ENCODE peak calls at places on chromosomes 3 and 15, in six cellular contexts. Z is left lung, T is HCT116, C is Peyer's patch, G is fibroblast of lung, X is transverse colon. N is an unnamed sample.

GRCh38 chr3:156781310-156782230 is 44.6 kb upstream of the LEKR1 start:
- DNase-seq in C (no peak), T (no peak), X (no peak), Z (no peak), G (peak; percentile 73), N (no peak)

GRCh38 chr3:147737411-147737810 is 328.2 kb downstream of the ZIC1 start:
- DNase-seq in X (no peak), T (no peak), Z (no peak), G (no peak), C (no peak), N (no peak)

GRCh38 chr3:152300029-152300764 is 31.5 kb downstream of the MBNL1 start:
- DNase-seq in G (no peak), C (no peak), X (no peak), Z (no peak), T (no peak), N (no peak)

GRCh38 chr3:170712336-170712735 is 126.5 kb upstream of the SLC7A14 start:
- DNase-seq in T (no peak), Z (no peak), C (no peak), X (no peak), G (peak; percentile 63), N (no peak)

GRCh38 chr3:182244222-182244971 is 532.7 kb downstream of the SOX2 start:
- DNase-seq in C (no peak), G (no peak), T (no peak), Z (no peak), X (no peak), N (no peak)

GRCh38 chr15:68497206-68497910 is 65.4 kb upstream of the ITGA11 start:
- DNase-seq in G (peak; percentile 81), Z (no peak), C (no peak), X (no peak), T (no peak), N (no peak)

GRCh38 chr3:69739204-69740102 is at the start of gene MITF:
- DNase-seq in C (peak; percentile 89), X (peak; percentile 89), Z (peak; percentile 93), G (peak; percentile 87), T (peak; percentile 53), N (peak; percentile 86)

GRCh38 chr3:43872301-43872700 is 181.6 kb downstream of the ABHD5 start:
- DNase-seq in C (no peak), X (no peak), Z (no peak), G (peak; percentile 90), T (no peak), N (no peak)

GRCh38 chr3:188827593-188827992 is 344.2 kb upstream of the TPRG1 start:
- DNase-seq in X (no peak), Z (no peak), T (no peak), G (peak; percentile 50), C (no peak), N (no peak)

GRCh38 chr3:161163297-161163696 is 57.8 kb upstream of the NMD3 start:
- DNase-seq in T (peak; percentile 79), C (no peak), G (peak; percentile 99), X (no peak), Z (no peak), N (no peak)

GRCh38 chr3:168581718-168582332 is 486.1 kb upstream of the GOLIM4 start:
- DNase-seq in C (no peak), X (no peak), G (no peak), Z (no peak), T (no peak), N (no peak)

GRCh38 chr3:57974796-57975388 is 33.3 kb upstream of the FLNB start:
- DNase-seq in C (no peak), Z (no peak), T (peak; percentile 83), X (no peak), G (peak; percentile 99), N (no peak)

GRCh38 chr3:160437083-160437455 is 12.5 kb downstream of the TRIM59 start:
- DNase-seq in G (no peak), C (no peak), T (no peak), X (no peak), Z (no peak), N (no peak)

GRCh38 chr3:43477600-43477999 is 144.2 kb downstream of the ANO10 start:
- DNase-seq in Z (no peak), G (no peak), X (peak; percentile 13), T (no peak), C (no peak), N (no peak)

GRCh38 chr3:139653582-139653981 is 24.2 kb downstream of the NMNAT3 start:
- DNase-seq in T (no peak), Z (no peak), X (no peak), G (no peak), C (no peak), N (no peak)

GRCh38 chr15:78282324-78282723 is 17.1 kb downstream of the SKIC8 start:
- DNase-seq in G (peak; percentile 34), X (no peak), Z (no peak), T (no peak), C (no peak), N (no peak)

GRCh38 chr3:11173828-11174465 is 19.7 kb downstream of the HRH1 start:
- DNase-seq in Z (no peak), T (no peak), X (no peak), G (no peak), C (no peak), N (no peak)

GRCh38 chr3:48222616-48223513 is at the start of gene CAMP:
- DNase-seq in T (no peak), C (no peak), G (peak; percentile 27), Z (peak; percentile 87), X (peak; percentile 54), N (no peak)

GRCh38 chr15:34147371-34148140 is 45.7 kb downstream of the PGBD4 start:
- DNase-seq in T (no peak), Z (no peak), C (no peak), G (peak; percentile 71), X (no peak), N (no peak)

GRCh38 chr3:161500057-161500836 is 3.6 kb downstream of the OTOL1 start:
- DNase-seq in Z (no peak), X (no peak), C (no peak), G (peak; percentile 2), T (no peak), N (no peak)

GRCh38 chr15:80818996-80819395 is 39.8 kb downstream of the CEMIP start:
- DNase-seq in T (no peak), X (no peak), Z (no peak), C (no peak), G (no peak), N (no peak)
- H3K4me1 ChIP-seq in T (no peaks in the 10 kb centered on the region), X (no peaks in the 10 kb centered on the region), Z (no peaks in the 10 kb centered on the region), C (peaks cover 4% of the 10 kb centered on the region), G (no peaks in the 10 kb centered on the region), N (no peaks in the 10 kb centered on the region)

GRCh38 chr3:186413615-186414415 is 51.8 kb upstream of the DGKG start:
- DNase-seq in C (no peak), X (peak; percentile 38), G (peak; percentile 15), T (no peak), Z (peak; percentile 43), N (peak; percentile 75)
- H3K4me3 ChIP-seq in C (peak overlapping the region; percentile 30), X (no peak overlapping the region), G (no peak overlapping the region), T (peak overlapping the region; percentile 51), Z (peak overlapping the region; percentile 24), N (peak overlapping the region; percentile 44)

DNA sequence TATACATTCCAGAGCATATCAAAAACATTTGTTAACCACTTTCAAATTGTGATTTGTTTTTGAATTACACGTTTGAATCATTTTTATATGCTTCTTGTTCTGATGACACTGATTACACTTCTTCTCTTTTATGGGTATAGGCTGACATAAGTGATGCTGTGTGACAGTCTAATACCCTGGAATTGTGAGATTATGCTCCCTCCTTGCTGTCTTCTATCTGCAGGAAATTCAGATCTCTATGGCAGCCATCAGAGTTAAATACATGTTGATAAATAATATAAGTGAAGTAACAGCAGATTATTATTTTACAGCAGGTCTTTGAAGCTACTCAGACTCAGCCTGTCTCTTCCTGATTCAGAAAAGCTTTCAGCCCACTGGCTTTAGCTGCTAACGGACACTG is 248.9 kb downstream of the ZMAT3 start:
- DNase-seq in G (no peak), X (no peak), T (no peak), Z (no peak), C (no peak), N (no peak)
- H3K27ac ChIP-seq in G (no peak overlapping the region), X (peak overlapping the region; percentile 42), T (no peak overlapping the region), Z (no peak overlapping the region), C (no peak overlapping the region), N (no peak overlapping the region)

DNA sequence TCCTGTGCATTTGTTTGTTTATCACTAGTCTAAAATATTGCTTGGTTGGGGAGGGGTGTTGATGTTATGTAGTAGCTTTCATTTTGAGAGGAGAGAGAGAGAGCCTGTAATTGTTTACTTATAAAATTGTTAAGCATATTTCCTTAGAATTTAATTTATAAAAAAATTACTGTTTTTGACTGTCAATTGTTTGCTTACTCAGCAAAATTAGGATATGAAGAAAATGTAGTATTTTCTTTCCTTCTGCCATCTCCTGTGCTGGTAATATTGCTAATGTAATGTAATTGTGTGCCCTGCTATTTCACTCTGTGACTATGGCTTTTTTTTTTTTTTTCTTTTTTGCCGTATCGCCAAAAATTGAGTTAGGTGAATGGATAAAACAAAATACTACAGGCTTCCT is 3.5 kb downstream of the U2SURP start:
- DNase-seq in Z (no peak), G (no peak), X (no peak), C (no peak), T (no peak), N (no peak)
- H3K4me1 ChIP-seq in Z (peaks cover 14% of the 10 kb centered on the region), G (peaks cover 2% of the 10 kb centered on the region), X (peaks cover 20% of the 10 kb centered on the region), C (peaks cover 20% of the 10 kb centered on the region), T (peaks cover 13% of the 10 kb centered on the region), N (no peaks in the 10 kb centered on the region)

GRCh38 chr3:180000500-180000899 is 36.2 kb downstream of the PEX5L start:
- DNase-seq in T (no peak), C (no peak), X (no peak), Z (no peak), G (no peak), N (no peak)
- H3K4me3 ChIP-seq in T (no peak overlapping the region), C (no peak overlapping the region), X (no peak overlapping the region), Z (no peak overlapping the region), G (no peak overlapping the region), N (no peak overlapping the region)

GRCh38 chr15:93870583-93870982 is 360.8 kb upstream of the MCTP2 start:
- DNase-seq in T (no peak), G (no peak), X (no peak), Z (no peak), C (no peak), N (no peak)

GRCh38 chr15:93862791-93863190 is 368.6 kb upstream of the MCTP2 start:
- DNase-seq in Z (peak; percentile 59), G (no peak), C (no peak), T (no peak), X (peak; percentile 27), N (no peak)

GRCh38 chr15:93865610-93866009 is 365.8 kb upstream of the MCTP2 start:
- DNase-seq in X (no peak), T (no peak), Z (no peak), C (no peak), G (no peak), N (no peak)

GRCh38 chr15:93866996-93867395 is 364.4 kb upstream of the MCTP2 start:
- DNase-seq in T (no peak), X (no peak), G (no peak), Z (no peak), C (no peak), N (no peak)

DNA sequence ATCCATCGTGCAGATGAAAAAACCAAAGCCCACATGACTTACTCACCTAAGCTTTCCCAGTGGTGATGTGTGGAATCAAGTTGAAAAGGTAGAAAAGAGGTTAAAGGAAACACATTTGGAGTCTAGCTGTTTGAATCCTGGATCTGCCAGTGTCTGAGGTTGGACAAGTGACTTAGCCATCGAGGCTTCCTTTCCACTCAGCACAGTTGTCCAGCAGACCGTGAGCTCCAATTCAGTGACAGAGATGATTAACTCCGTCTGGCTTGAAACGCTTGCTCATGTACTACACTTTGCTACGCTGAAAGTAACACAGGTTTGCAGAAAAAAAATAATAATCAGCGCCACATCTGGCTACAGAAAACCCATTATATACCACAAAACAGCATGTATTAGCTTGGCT is 364.9 kb upstream of the MCTP2 start:
- DNase-seq in T (no peak), C (no peak), G (no peak), Z (no peak), X (no peak), N (no peak)
- H3K27ac ChIP-seq in T (no peak overlapping the region), C (no peak overlapping the region), G (no peak overlapping the region), Z (no peak overlapping the region), X (no peak overlapping the region), N (no peak overlapping the region)

GRCh38 chr3:45689787-45690145 is 570 bp downstream of the SACM1L start:
- DNase-seq in G (no peak), Z (no peak), T (no peak), X (no peak), C (no peak), N (no peak)
- H3K4me1 ChIP-seq in G (peaks cover 6% of the 10 kb centered on the region), Z (peaks cover 7% of the 10 kb centered on the region), T (peaks cover 20% of the 10 kb centered on the region), X (peaks cover 30% of the 10 kb centered on the region), C (peaks cover 51% of the 10 kb centered on the region), N (peaks cover 32% of the 10 kb centered on the region)